ENCODE peak calls at places on chromosomes 2 and 18, in eight cellular contexts. O is BJ, K is PC-9, R is esophagus squamous epithelium, F is prostate gland, T is AG04449, P is ovary, I is psoas muscle. N is an unnamed sample.
A peak's percentile ranks its signal among the peaks of the same experiment; 100 is the strongest.

GRCh38 chr18:46546111-46546640 is 110.8 kb downstream of the LOXHD1 start:
- DNase-seq in I (no peak), K (no peak), O (no peak), F (no peak), R (no peak), T (no peak), P (no peak), N (no peak)

GRCh38 chr2:204060896-204061640 is 124.5 kb downstream of the ICOS start:
- DNase-seq in O (no peak), K (no peak), T (no peak), I (no peak), P (no peak), F (no peak), R (no peak), N (no peak)

GRCh38 chr2:127953849-127954248 is 68.1 kb upstream of the AMMECR1L start:
- DNase-seq in P (no peak), R (no peak), O (no peak), K (no peak), F (no peak), I (no peak), T (no peak), N (no peak)

GRCh38 chr2:236828002-236828401 is 257.7 kb upstream of the COPS8 start:
- DNase-seq in P (no peak), T (no peak), I (no peak), F (no peak), R (no peak), O (no peak), K (no peak), N (no peak)

GRCh38 chr2:205321240-205321639 is 361.1 kb upstream of the NRP2 start:
- DNase-seq in P (no peak), I (no peak), R (no peak), F (no peak), T (peak; percentile 46), K (no peak), O (no peak), N (no peak)

GRCh38 chr2:196431076-196431475 is 208.4 kb upstream of the CCDC150 start:
- DNase-seq in I (no peak), T (no peak), K (no peak), R (no peak), F (no peak), P (no peak), O (no peak), N (no peak)

GRCh38 chr2:2147024-2147900 is 183.8 kb downstream of the MYT1L start:
- DNase-seq in F (no peak), K (no peak), T (no peak), I (no peak), R (no peak), P (no peak), O (no peak), N (no peak)

GRCh38 chr2:10584242-10584753 is 105.5 kb downstream of the NOL10 start:
- DNase-seq in K (no peak), R (no peak), I (no peak), T (no peak), F (no peak), O (no peak), P (no peak), N (no peak)

GRCh38 chr2:204452464-204453023 is 92.7 kb upstream of the PARD3B start:
- DNase-seq in I (no peak), T (peak; percentile 98), K (peak; percentile 60), R (no peak), P (no peak), F (no peak), O (peak; percentile 100), N (peak; percentile 99)

GRCh38 chr2:218019411-218020060 is 16.7 kb upstream of the TNS1 start:
- DNase-seq in F (no peak), K (no peak), O (no peak), P (no peak), I (no peak), R (no peak), T (no peak), N (no peak)

GRCh38 chr2:232459419-232460035 is 3.6 kb downstream of the ALPI start:
- DNase-seq in I (peak; percentile 31), T (no peak), F (no peak), K (no peak), P (no peak), O (no peak), R (no peak), N (no peak)

GRCh38 chr18:9643549-9643948 is 29.2 kb upstream of the PPP4R1 start:
- DNase-seq in K (peak; percentile 74), T (peak; percentile 91), R (no peak), P (no peak), O (peak; percentile 96), F (peak; percentile 27), I (no peak), N (peak; percentile 98)

GRCh38 chr2:14790041-14790640 is 157.6 kb downstream of the LRATD1 start:
- DNase-seq in O (no peak), K (no peak), P (no peak), R (no peak), T (no peak), F (no peak), I (no peak), N (no peak)

GRCh38 chr2:15800489-15801329 is 139.6 kb upstream of the MYCN start:
- DNase-seq in T (no peak), K (no peak), I (no peak), R (no peak), O (no peak), F (no peak), P (no peak), N (no peak)

GRCh38 chr2:5845798-5846197 is 153.6 kb downstream of the SOX11 start:
- DNase-seq in T (no peak), F (no peak), K (no peak), I (no peak), P (no peak), O (no peak), R (no peak), N (no peak)

GRCh38 chr2:109385506-109385905 is 228.3 kb downstream of the SEPTIN10 start:
- DNase-seq in F (no peak), I (peak; percentile 46), R (no peak), K (no peak), T (no peak), O (no peak), P (peak; percentile 51), N (no peak)

GRCh38 chr18:79200546-79201268 is 131.5 kb downstream of the ATP9B start:
- DNase-seq in O (no peak), P (no peak), T (no peak), I (no peak), F (peak; percentile 79), R (peak; percentile 71), K (no peak), N (no peak)

GRCh38 chr2:66790651-66791181 is 355.8 kb downstream of the MEIS1 start:
- DNase-seq in I (no peak), T (no peak), F (no peak), R (no peak), P (no peak), K (no peak), O (no peak), N (no peak)

GRCh38 chr2:102278720-102279390 is 32.5 kb upstream of the IL1RL1 start:
- DNase-seq in K (no peak), R (no peak), F (no peak), T (no peak), O (no peak), P (no peak), I (no peak), N (no peak)

GRCh38 chr2:221529943-221530652 is 42.0 kb downstream of the EPHA4 start:
- DNase-seq in F (peak; percentile 60), O (peak; percentile 70), R (no peak), I (no peak), T (peak; percentile 33), K (peak; percentile 20), P (no peak), N (peak; percentile 78)

GRCh38 chr18:623760-624620 is 27.2 kb downstream of the CLUL1 start:
- DNase-seq in I (peak; percentile 61), O (no peak), P (peak; percentile 62), T (peak; percentile 7), K (peak; percentile 72), R (no peak), F (peak; percentile 66), N (peak; percentile 40)

DNA sequence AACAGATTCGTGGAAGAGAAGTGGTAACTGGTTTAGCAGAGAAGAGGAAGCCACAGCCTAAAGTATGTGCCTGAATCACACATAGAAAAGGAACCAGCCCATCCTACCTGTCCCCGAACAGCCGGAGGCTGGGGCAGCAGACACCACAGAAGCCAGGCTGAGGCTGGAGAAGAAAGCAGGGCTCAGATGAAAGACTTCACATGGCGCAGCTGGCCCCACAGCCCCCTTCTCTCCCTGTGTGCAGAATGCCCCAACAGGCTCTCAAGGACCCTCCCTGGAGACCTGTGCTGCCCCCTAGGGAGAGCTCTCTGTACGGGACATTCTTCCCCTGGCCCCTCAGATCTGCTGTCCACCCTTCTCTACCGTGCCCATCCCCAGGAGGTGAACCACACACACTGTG is 83.5 kb upstream of the RAB12 start:
- DNase-seq in K (no peak), T (no peak), I (no peak), O (no peak), F (no peak), P (no peak), R (no peak), N (no peak)
- TF ChIP-seq CTCF in K (no peak), T (no peak), I (no peak), O (peak; percentile 17), F (no peak), P (no peak), R (no peak), N (peak; percentile 30)

GRCh38 chr18:77108821-77109692 is 23.5 kb downstream of the MBP start:
- DNase-seq in O (no peak), F (no peak), I (peak; percentile 26), P (no peak), R (no peak), K (no peak), T (no peak), N (no peak)
- H3K4me3 ChIP-seq in O (no peak overlapping the region), F (no peak overlapping the region), I (no peak overlapping the region), P (no peak overlapping the region), R (peak overlapping the region; percentile 23), K (no peak overlapping the region), T (no peak overlapping the region), N (no peak overlapping the region)

GRCh38 chr18:77668219-77668618 is 418.6 kb downstream of the GALR1 start:
- DNase-seq in R (no peak), I (no peak), F (no peak), T (no peak), P (no peak), K (no peak), O (no peak), N (no peak)
- TF ChIP-seq CTCF in R (no peak), I (no peak), F (no peak), T (no peak), P (no peak), K (no peak), O (no peak), N (no peak)

DNA sequence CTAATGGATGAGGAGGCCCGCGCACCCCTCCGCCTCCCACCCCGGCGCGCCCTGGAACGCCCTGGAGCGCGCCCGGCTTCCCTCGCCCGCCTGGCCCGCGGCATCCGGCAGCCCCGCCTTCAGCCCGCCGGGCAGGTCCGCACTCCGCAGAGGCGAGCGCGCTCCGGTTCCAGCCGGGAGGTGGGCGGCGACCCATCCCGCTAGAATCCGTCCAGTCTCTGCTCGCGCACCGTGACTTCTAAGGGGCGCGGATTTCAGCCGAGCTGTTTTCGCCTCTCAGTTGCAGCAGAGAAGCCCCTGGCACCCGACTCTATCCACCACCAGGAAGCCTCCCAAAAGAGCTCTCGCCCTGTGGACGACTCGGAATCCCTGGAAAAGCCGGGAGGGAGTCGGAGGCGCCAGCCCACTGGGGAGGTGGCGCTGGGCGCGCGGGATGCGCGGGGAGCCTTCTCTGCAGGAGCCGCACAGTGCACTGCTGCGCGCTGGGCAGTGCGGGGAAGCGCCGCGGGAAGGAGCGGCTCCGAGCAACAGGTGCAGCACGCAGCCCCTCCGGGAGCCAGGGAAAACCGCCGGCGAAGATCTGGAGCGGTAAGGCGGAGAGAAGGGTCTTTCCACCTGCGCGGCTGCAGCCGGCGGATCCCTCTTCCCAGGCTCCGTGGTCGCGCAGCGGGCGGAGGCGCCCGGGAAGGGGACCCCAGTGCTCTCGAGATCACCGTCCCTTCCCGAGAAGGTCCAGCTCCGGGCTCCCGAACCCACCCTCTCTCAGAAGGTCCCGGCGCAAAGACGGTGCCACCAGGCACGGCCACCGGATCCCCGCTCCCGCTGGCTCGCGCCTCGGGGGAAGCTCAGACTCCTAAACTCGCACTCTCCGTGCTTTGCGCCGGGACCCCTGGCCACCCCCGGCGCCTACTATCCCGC is at the start of gene GALR1:
- DNase-seq in O (no peak), T (no peak), P (no peak), I (no peak), K (no peak), R (no peak), F (no peak), N (no peak)
- H3K4me3 ChIP-seq in O (no peak within 1 kb of the TSS), T (peak within 1 kb of the TSS; percentile 23), P (no peak within 1 kb of the TSS), I (peak within 1 kb of the TSS; percentile 60), K (no peak within 1 kb of the TSS), R (peak within 1 kb of the TSS; percentile 54), F (peak within 1 kb of the TSS; percentile 18), N (peak within 1 kb of the TSS; percentile 17)

N was measured in HFF-Myc.